ENCODE peak calls at places on chromosomes 2 and 18, in six cellular contexts. X is dorsolateral prefrontal cortex, W is heart left ventricle, F is OCI-LY7, H is cardiac fibroblast, L is pancreas. P is an unnamed sample.

GRCh38 chr2:207546822-207547221 is 17.1 kb downstream of the CREB1 start:
- DNase-seq in F (no peak), H (peak), L (no peak), X (no peak), W (no peak), P (no peak)

GRCh38 chr18:9771261-9771976 is 63.3 kb downstream of the RAB31 start:
- DNase-seq in F (peak), W (peak), X (peak), H (peak), L (peak), P (peak)

GRCh38 chr18:62037989-62038778 is 145.4 kb upstream of the RNF152 start:
- DNase-seq in L (no peak), X (no peak), W (no peak), F (no peak), H (peak), P (no peak)

GRCh38 chr2:27281442-27281841 is 787 bp upstream of the TRIM54 start:
- DNase-seq in X (no peak), H (no peak), F (no peak), W (no peak), L (no peak), P (no peak)

GRCh38 chr2:70111752-70112591 is 24.7 kb downstream of the PCBP1 start:
- DNase-seq in X (no peak), H (peak), W (no peak), L (no peak), F (no peak), P (no peak)

GRCh38 chr2:44570777-44571176 is 209.0 kb downstream of the CAMKMT start:
- DNase-seq in X (no peak), H (no peak), L (no peak), W (no peak), F (no peak), P (no peak)

GRCh38 chr2:194182888-194183287 is 1474.1 kb upstream of the SLC39A10 start:
- DNase-seq in H (no peak), X (no peak), W (no peak), L (no peak), F (no peak), P (no peak)

GRCh38 chr2:160816916-160817315 is 323.3 kb upstream of the RBMS1 start:
- DNase-seq in X (no peak), L (no peak), H (no peak), W (no peak), F (no peak), P (no peak)

GRCh38 chr2:106342801-106343200 is 125.4 kb downstream of the RGPD3 start:
- DNase-seq in X (no peak), F (no peak), W (no peak), L (no peak), H (no peak), P (peak)

GRCh38 chr18:63224574-63224973 is 95.0 kb downstream of the BCL2 start:
- DNase-seq in X (no peak), W (no peak), H (no peak), F (no peak), L (no peak), P (no peak)

GRCh38 chr2:64260817-64261216 is 116.6 kb upstream of the PELI1 start:
- DNase-seq in X (peak), H (peak), F (peak), W (peak), L (peak), P (peak)

GRCh38 chr18:62329676-62330454 is 4.8 kb downstream of the TNFRSF11A start:
- DNase-seq in F (no peak), L (no peak), X (no peak), W (peak), H (peak), P (peak)

GRCh38 chr18:11654736-11655604 is 34.1 kb upstream of the GNAL start:
- DNase-seq in L (peak), F (peak), H (peak), X (peak), W (peak), P (peak)

GRCh38 chr18:28189400-28190239 is 12.7 kb upstream of the CDH2 start:
- DNase-seq in L (no peak), H (peak), X (no peak), W (no peak), F (peak), P (no peak)

GRCh38 chr2:11203480-11203879 is 48.2 kb downstream of the SLC66A3 start:
- DNase-seq in H (peak), W (no peak), X (no peak), F (no peak), L (no peak), P (no peak)

GRCh38 chr2:235419996-235420395 is 73.8 kb upstream of the AGAP1 start:
- DNase-seq in X (no peak), W (no peak), H (no peak), L (no peak), F (no peak), P (no peak)

GRCh38 chr2:128606837-128607236 is 288.2 kb upstream of the HS6ST1 start:
- DNase-seq in H (no peak), L (no peak), W (no peak), F (no peak), X (no peak), P (no peak)

GRCh38 chr2:139529045-139529444 is 748.9 kb upstream of the NXPH2 start:
- DNase-seq in X (no peak), W (no peak), F (no peak), H (no peak), L (no peak), P (peak)

GRCh38 chr2:208040199-208041171 is 15.2 kb upstream of the PLEKHM3 start:
- DNase-seq in L (peak), W (peak), H (peak), X (peak), F (peak), P (peak)

GRCh38 chr2:108565778-108566375 is 31.6 kb downstream of the LIMS1 start:
- DNase-seq in L (no peak), W (no peak), H (no peak), F (no peak), X (no peak), P (no peak)

GRCh38 chr2:170432823-170433222 is 254.9 kb downstream of the MYO3B start:
- DNase-seq in F (no peak), L (no peak), X (no peak), H (no peak), W (no peak), P (no peak)

GRCh38 chr2:99139003-99139402 is 2.5 kb upstream of the C2orf15 start:
- DNase-seq in L (no peak), X (no peak), H (no peak), W (no peak), F (no peak), P (no peak)

GRCh38 chr2:123362671-123363070 is 662.4 kb upstream of the CNTNAP5 start:
- DNase-seq in F (no peak), H (no peak), L (no peak), X (no peak), W (no peak), P (no peak)

GRCh38 chr2:225334524-225334923 is 65.0 kb upstream of the NYAP2 start:
- DNase-seq in X (no peak), W (no peak), F (no peak), H (no peak), L (peak), P (no peak)

GRCh38 chr2:176140520-176141317 is 10.6 kb upstream of the HOXD4 start:
- DNase-seq in F (peak), L (peak), H (peak), X (peak), W (peak), P (peak)

GRCh38 chr2:159755788-159756187 is 42.2 kb downstream of the CD302 start:
- DNase-seq in W (no peak), X (no peak), H (peak), L (no peak), F (no peak), P (no peak)

GRCh38 chr2:56267412-56267788 is 83.6 kb downstream of the CCDC85A start:
- DNase-seq in X (no peak), H (no peak), F (no peak), W (no peak), L (no peak), P (no peak)

GRCh38 chr18:76491436-76491800 is 3.6 kb downstream of the ZNF516 start:
- DNase-seq in L (peak), X (no peak), F (peak), H (peak), W (peak), P (peak)

GRCh38 chr2:239269173-239269865 is 131.5 kb downstream of the HDAC4 start:
- DNase-seq in F (no peak), L (no peak), X (peak), H (no peak), W (no peak), P (peak)
- TF ChIP-seq CTCF in F (no peak), L (no peak), X (no peak), H (no peak), W (no peak), P (no peak)

GRCh38 chr2:42182654-42183308 is 13.6 kb downstream of the EML4 start:
- DNase-seq in W (no peak), X (no peak), L (no peak), F (no peak), H (no peak), P (no peak)

GRCh38 chr2:42185200-42185921 is 16.2 kb downstream of the EML4 start:
- DNase-seq in H (peak), F (no peak), L (no peak), X (no peak), W (no peak), P (no peak)

GRCh38 chr2:42186378-42186777 is 17.2 kb downstream of the EML4 start:
- DNase-seq in L (no peak), H (peak), X (no peak), W (no peak), F (no peak), P (no peak)

GRCh38 chr2:42183775-42184174 is 14.6 kb downstream of the EML4 start:
- DNase-seq in X (no peak), L (no peak), W (no peak), F (peak), H (no peak), P (no peak)

DNA sequence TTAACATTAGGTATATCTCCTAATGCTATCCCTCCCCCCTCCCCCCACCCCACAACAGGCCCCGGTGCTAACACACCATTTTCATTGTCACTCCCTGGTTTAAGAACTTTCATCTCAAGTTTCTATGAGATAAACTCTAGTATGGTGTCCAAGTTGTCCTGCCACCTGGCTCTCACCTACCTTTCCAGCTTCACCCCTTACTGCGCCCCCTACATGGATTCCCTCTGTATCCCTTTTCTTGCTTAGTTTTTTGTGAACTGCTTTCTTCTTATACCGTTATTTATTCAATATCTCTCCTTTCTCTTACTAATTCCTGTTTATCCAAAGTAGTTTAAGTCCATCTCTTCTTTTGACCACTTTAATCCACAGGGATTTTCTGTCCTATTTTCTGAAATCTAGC is 15.2 kb downstream of the EML4 start:
- DNase-seq in H (no peak), L (no peak), W (no peak), F (no peak), X (no peak), P (no peak)
- TF ChIP-seq CTCF in H (no peak), L (no peak), W (no peak), F (peak), X (no peak), P (no peak)

GRCh38 chr2:219523031-219523671 is 8.9 kb downstream of the ASIC4 start:
- DNase-seq in H (no peak), X (no peak), W (no peak), F (no peak), L (no peak), P (no peak)
- TF ChIP-seq CTCF in H (no peak), X (no peak), W (no peak), F (peak), L (no peak), P (no peak)

DNA sequence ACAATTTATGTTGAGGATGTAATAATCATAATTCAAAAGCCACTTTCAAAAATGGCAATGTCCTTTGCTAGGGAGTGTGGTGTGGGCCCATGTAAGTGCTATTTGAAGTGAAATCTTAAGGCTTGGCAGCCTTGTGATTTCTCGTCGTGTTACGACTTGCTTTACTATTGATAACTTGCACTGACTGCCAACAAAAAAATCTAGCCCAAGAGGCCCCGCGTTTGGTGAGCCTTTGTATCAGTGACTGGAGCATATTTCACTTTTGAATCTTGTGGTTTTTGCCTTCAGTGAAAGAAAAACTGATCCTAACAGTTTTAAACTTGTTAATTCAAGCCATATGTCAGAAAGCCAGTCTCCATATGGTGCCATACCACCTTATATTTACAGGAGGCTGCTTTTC is 248.0 kb downstream of the TMEM182 start:
- DNase-seq in L (no peak), X (no peak), F (no peak), H (no peak), W (no peak), P (no peak)
- TF ChIP-seq CTCF in L (no peak), X (no peak), F (no peak), H (no peak), W (no peak), P (no peak)

P was measured in transverse colon.